ENCODE peak calls at places on chromosomes 16 and 17, in five cellular contexts. D is Peyer's patch, P is GM23338, L is cardiac muscle cell, U is A549. A is an unnamed sample.

GRCh38 chr17:35210741-35211140 is 16.5 kb upstream of the SLC35G3 start:
- DNase-seq in D (no peak), P (no peak), L (no peak), U (no peak), A (no peak)

GRCh38 chr17:39679521-39680192 is 8.2 kb downstream of the PGAP3 start:
- DNase-seq in D (peak; percentile 64), P (no peak), L (no peak), U (no peak), A (no peak)

GRCh38 chr17:47120521-47121095 is 68.5 kb downstream of the CDC27 start:
- DNase-seq in D (no peak), P (no peak), L (no peak), U (no peak), A (no peak)

GRCh38 chr16:66035096-66035495 is 331.4 kb upstream of the CDH5 start:
- DNase-seq in D (no peak), P (no peak), L (no peak), U (no peak), A (no peak)

GRCh38 chr17:63314766-63315165 is 131.3 kb downstream of the CYB561 start:
- DNase-seq in D (no peak), P (no peak), L (no peak), U (no peak), A (no peak)

GRCh38 chr17:81063488-81064093 is 28.6 kb downstream of the BAIAP2 start:
- DNase-seq in D (no peak), P (no peak), L (no peak), U (no peak), A (no peak)

GRCh38 chr17:8126306-8127066 is 2.6 kb upstream of the HES7 start:
- DNase-seq in D (no peak), P (peak; percentile 69), L (no peak), U (peak; percentile 65), A (no peak)

GRCh38 chr16:73205153-73205549 is 157.2 kb upstream of the ZFHX3 start:
- DNase-seq in D (no peak), P (no peak), L (no peak), U (no peak), A (no peak)

GRCh38 chr17:8020776-8021564 is 17.9 kb upstream of the ALOX15B start:
- DNase-seq in D (no peak), P (no peak), L (no peak), U (no peak), A (no peak)

GRCh38 chr17:28950752-28951427 is 428 bp downstream of the PHF12 start:
- DNase-seq in D (no peak), P (no peak), L (no peak), U (no peak), A (no peak)

GRCh38 chr17:79305831-79306687 is 231.4 kb downstream of the ENGASE start:
- DNase-seq in D (no peak), P (no peak), L (peak; percentile 8), U (no peak), A (no peak)

GRCh38 chr16:54712866-54713265 is 217.8 kb upstream of the IRX5 start:
- DNase-seq in D (no peak), P (no peak), L (no peak), U (no peak), A (no peak)

GRCh38 chr16:57821149-57821971 is 19.1 kb upstream of the KIFC3 start:
- DNase-seq in D (no peak), P (no peak), L (no peak), U (no peak), A (no peak)

GRCh38 chr17:36870618-36871002 is 66.7 kb upstream of the LHX1 start:
- DNase-seq in D (no peak), P (peak; percentile 36), L (no peak), U (no peak), A (no peak)

GRCh38 chr16:81745704-81746558 is 33.2 kb upstream of the PLCG2 start:
- DNase-seq in D (peak; percentile 78), P (peak; percentile 80), L (peak; percentile 63), U (peak; percentile 78), A (no peak)

GRCh38 chr16:50478773-50479149 is 69.4 kb upstream of the NKD1 start:
- DNase-seq in D (no peak), P (peak; percentile 41), L (no peak), U (no peak), A (no peak)

GRCh38 chr16:49773534-49774486 is 82.1 kb downstream of the ZNF423 start:
- DNase-seq in D (no peak), P (no peak), L (no peak), U (no peak), A (no peak)

GRCh38 chr16:4319454-4319853 is 3.6 kb downstream of the GLIS2 start:
- DNase-seq in D (peak; percentile 76), P (no peak), L (no peak), U (no peak), A (no peak)

GRCh38 chr16:4322121-4323035 is 6.5 kb downstream of the GLIS2 start:
- DNase-seq in D (no peak), P (no peak), L (no peak), U (no peak), A (no peak)

GRCh38 chr16:4320030-4320429 is 4.2 kb downstream of the GLIS2 start:
- DNase-seq in D (no peak), P (no peak), L (peak; percentile 20), U (no peak), A (no peak)

GRCh38 chr16:4321286-4322120 is 5.6 kb downstream of the GLIS2 start:
- DNase-seq in D (no peak), P (no peak), L (no peak), U (no peak), A (no peak)

DNA sequence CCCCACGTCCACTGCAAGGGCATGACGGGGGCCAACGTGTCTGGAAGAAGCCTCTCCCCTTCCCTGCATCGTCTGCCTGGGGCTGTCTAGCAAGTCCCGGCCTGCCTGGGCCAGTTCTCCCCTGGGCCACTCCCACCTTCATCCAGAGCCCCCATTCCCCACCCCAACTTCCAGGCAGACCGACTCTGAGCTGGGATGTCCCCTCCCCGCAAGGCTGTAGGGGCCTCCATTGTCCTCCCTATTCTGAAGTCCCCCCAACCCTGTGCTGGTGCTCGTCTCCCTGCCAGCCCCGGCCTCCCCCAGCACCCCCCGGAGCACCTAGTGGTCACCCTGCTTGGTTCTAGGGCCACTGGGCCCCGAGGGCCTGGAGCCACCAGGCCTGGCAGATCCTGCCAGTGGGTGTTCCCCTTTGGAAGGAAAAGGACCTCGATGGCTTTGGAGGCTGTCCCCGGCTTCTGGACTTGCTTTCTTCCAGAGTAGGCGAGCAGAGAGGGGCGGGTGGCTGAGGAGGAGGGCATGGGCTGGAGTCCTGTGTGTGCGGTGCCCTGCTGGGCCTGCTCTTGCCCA is 4.8 kb downstream of the GLIS2 start:
- DNase-seq in D (no peak), P (no peak), L (no peak), U (no peak), A (no peak)
- H3K4me1 ChIP-seq in D (peaks cover 18% of the 10 kb centered on the region), P (peaks cover 42% of the 10 kb centered on the region), L (peaks cover 51% of the 10 kb centered on the region), U (peaks cover 78% of the 10 kb centered on the region), A (peaks cover 42% of the 10 kb centered on the region)

DNA sequence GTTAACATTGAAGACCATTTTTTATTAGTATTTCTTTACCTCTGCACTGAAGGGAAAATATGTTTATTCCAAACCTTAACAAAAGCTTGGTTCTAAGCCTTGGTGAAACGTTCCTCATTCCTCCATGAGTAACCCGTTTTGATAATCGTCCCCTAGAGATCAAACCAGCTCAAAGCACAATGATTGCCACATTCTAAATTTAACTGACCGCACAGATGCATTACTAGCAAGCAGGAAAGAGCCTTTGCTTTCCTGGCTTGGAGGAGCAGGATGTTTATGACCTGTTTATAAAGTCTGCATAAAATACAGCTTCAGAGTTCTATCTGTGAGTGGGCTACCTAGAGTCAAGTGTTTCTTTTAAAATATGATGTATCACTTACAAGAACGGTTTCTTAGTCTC is 193.8 kb downstream of the TMEM114 start:
- DNase-seq in D (no peak), P (no peak), L (no peak), U (no peak), A (no peak)
- H3K4me1 ChIP-seq in D (no peaks in the 10 kb centered on the region), P (no peaks in the 10 kb centered on the region), L (no peaks in the 10 kb centered on the region), U (no peaks in the 10 kb centered on the region), A (no peaks in the 10 kb centered on the region)

DNA sequence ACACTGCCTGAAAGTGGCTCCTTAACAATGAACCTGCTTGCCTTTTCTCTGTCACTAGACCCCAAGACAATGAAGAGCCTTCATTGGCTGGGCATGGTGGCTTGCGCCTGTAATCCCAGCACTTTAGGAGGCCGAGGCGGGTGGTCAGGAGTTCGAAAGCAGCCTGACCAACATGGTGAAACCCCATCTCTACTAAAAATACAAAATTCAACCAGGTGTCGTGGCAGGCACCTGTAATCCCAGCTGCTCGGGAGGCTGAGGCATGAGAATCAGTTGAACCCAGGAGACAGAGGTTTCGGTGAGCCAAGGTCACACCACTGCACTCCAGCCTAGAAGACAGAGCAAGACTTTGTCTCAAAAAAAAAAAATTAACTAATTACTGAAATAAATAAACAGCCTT is 45.3 kb upstream of the SEC14L1 start:
- DNase-seq in D (no peak), P (no peak), L (no peak), U (no peak), A (no peak)
- H3K4me1 ChIP-seq in D (no peaks in the 10 kb centered on the region), P (peaks cover 6% of the 10 kb centered on the region), L (peaks cover 14% of the 10 kb centered on the region), U (peaks cover 14% of the 10 kb centered on the region), A (peaks cover 8% of the 10 kb centered on the region)

GRCh38 chr16:28591355-28591754 is 5.5 kb downstream of the SULT1A2 start:
- DNase-seq in D (no peak), P (no peak), L (no peak), U (no peak), A (no peak)
- H3K4me1 ChIP-seq in D (no peaks in the 10 kb centered on the region), P (peaks cover 2% of the 10 kb centered on the region), L (peaks cover under 1% of the 10 kb centered on the region), U (peaks cover 19% of the 10 kb centered on the region), A (peaks cover 7% of the 10 kb centered on the region)

DNA sequence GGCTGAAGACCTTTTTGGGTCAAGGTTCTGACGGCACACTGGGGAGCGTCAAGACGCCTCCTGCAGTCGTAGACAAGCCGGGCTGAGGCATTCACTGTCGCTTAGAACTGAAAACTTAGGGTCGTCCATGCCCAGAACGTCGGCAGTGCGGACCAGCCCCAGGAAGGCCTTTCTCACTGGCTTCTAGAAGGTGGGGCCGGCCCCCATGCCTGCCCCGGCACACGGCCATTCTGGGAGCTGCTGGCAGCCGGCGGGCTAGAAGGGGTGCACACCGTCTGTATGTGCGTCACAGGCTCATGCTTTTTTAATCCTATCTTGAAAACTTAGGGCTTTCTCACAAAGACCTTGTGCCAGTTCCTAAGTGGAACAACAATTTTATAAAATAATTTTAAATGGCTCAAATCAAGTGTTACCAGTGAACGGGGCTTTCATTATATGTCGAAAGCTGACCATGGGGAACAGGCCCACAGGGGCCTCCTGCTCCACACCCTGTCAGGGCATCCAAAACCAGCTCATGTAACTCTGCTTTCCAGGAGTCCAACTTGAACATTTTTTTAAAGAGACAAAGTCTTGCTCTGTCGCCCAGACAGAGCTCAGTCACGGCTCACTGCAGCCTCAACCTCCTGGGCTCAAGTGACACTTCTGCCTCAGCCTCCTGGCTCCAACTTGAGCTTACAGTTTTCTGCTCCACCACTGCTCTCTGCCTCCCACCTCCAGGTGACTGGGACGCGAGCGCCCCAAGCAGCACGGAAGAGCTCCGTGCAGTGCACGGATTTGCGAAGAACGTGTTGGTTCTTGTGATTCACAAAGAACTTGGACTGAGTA is 111.2 kb downstream of the ANKRD11 start:
- DNase-seq in D (no peak), P (no peak), L (no peak), U (no peak), A (no peak)
- H3K4me1 ChIP-seq in D (peaks cover 33% of the 10 kb centered on the region), P (peaks cover 67% of the 10 kb centered on the region), L (peaks cover 60% of the 10 kb centered on the region), U (peaks cover 20% of the 10 kb centered on the region), A (peaks cover 32% of the 10 kb centered on the region)

GRCh38 chr16:69596801-69597200 is 31.0 kb downstream of the NFAT5 start:
- DNase-seq in D (no peak), P (no peak), L (no peak), U (no peak), A (no peak)

GRCh38 chr16:69599731-69600130 is 34.0 kb downstream of the NFAT5 start:
- DNase-seq in D (no peak), P (no peak), L (no peak), U (no peak), A (no peak)

GRCh38 chr16:69598045-69598444 is 32.3 kb downstream of the NFAT5 start:
- DNase-seq in D (no peak), P (no peak), L (no peak), U (no peak), A (no peak)

GRCh38 chr16:69601250-69601649 is 35.5 kb downstream of the NFAT5 start:
- DNase-seq in D (no peak), P (no peak), L (no peak), U (no peak), A (no peak)

GRCh38 chr16:69600202-69600601 is 34.4 kb downstream of the NFAT5 start:
- DNase-seq in D (no peak), P (no peak), L (no peak), U (no peak), A (no peak)
- H3K4me1 ChIP-seq in D (no peaks in the 10 kb centered on the region), P (no peaks in the 10 kb centered on the region), L (no peaks in the 10 kb centered on the region), U (peaks cover 52% of the 10 kb centered on the region), A (no peaks in the 10 kb centered on the region)